ENCODE peak calls at places on chromosomes 5 and 9, in eight cellular contexts. One of them, this sample, is unnamed.

GRCh38 chr5:93990504-93991085 is 249.2 kb upstream of the POU5F2 start:
- DNase-seq in CD4-positive, CD25-positive, alpha-beta regulatory T cell: no peak
- DNase-seq in heart left ventricle: no peak
- DNase-seq in CD8-positive, alpha-beta T cell: no peak
- DNase-seq in H9: no peak
- DNase-seq in small intestine: peak
- DNase-seq in kidney: no peak
- DNase-seq in body of pancreas: no peak
- DNase-seq in this sample: peak

GRCh38 chr5:171158581-171158980 is 150.5 kb upstream of the TLX3 start:
- DNase-seq in body of pancreas: no peak
- DNase-seq in CD8-positive, alpha-beta T cell: no peak
- DNase-seq in heart left ventricle: no peak
- DNase-seq in CD4-positive, CD25-positive, alpha-beta regulatory T cell: no peak
- DNase-seq in small intestine: no peak
- DNase-seq in kidney: no peak
- DNase-seq in H9: no peak
- DNase-seq in this sample: no peak

GRCh38 chr5:173793677-173794570 is 94.2 kb upstream of the CPEB4 start:
- DNase-seq in heart left ventricle: no peak
- DNase-seq in kidney: no peak
- DNase-seq in H9: no peak
- DNase-seq in small intestine: peak
- DNase-seq in CD8-positive, alpha-beta T cell: no peak
- DNase-seq in body of pancreas: no peak
- DNase-seq in CD4-positive, CD25-positive, alpha-beta regulatory T cell: no peak
- DNase-seq in this sample: peak

GRCh38 chr5:156942064-156942463 is 21.0 kb downstream of the TIMD4 start:
- DNase-seq in CD8-positive, alpha-beta T cell: no peak
- DNase-seq in CD4-positive, CD25-positive, alpha-beta regulatory T cell: no peak
- DNase-seq in small intestine: no peak
- DNase-seq in body of pancreas: no peak
- DNase-seq in heart left ventricle: no peak
- DNase-seq in kidney: no peak
- DNase-seq in H9: no peak
- DNase-seq in this sample: peak

GRCh38 chr9:81771606-81772005 is 82.3 kb upstream of the TLE1 start:
- DNase-seq in body of pancreas: no peak
- DNase-seq in heart left ventricle: no peak
- DNase-seq in CD4-positive, CD25-positive, alpha-beta regulatory T cell: no peak
- DNase-seq in CD8-positive, alpha-beta T cell: no peak
- DNase-seq in small intestine: no peak
- DNase-seq in H9: no peak
- DNase-seq in kidney: no peak
- DNase-seq in this sample: no peak

GRCh38 chr9:91004484-91004883 is 202.9 kb downstream of the SYK start:
- DNase-seq in heart left ventricle: no peak
- DNase-seq in H9: no peak
- DNase-seq in CD4-positive, CD25-positive, alpha-beta regulatory T cell: no peak
- DNase-seq in body of pancreas: no peak
- DNase-seq in small intestine: no peak
- DNase-seq in CD8-positive, alpha-beta T cell: no peak
- DNase-seq in kidney: no peak
- DNase-seq in this sample: no peak

GRCh38 chr9:78288214-78288892 is 8.6 kb upstream of the PSAT1 start:
- DNase-seq in H9: no peak
- DNase-seq in heart left ventricle: no peak
- DNase-seq in CD4-positive, CD25-positive, alpha-beta regulatory T cell: no peak
- DNase-seq in kidney: no peak
- DNase-seq in small intestine: no peak
- DNase-seq in CD8-positive, alpha-beta T cell: no peak
- DNase-seq in body of pancreas: no peak
- DNase-seq in this sample: no peak

GRCh38 chr5:4720831-4721230 is 419.3 kb upstream of the ADAMTS16 start:
- DNase-seq in CD4-positive, CD25-positive, alpha-beta regulatory T cell: no peak
- DNase-seq in CD8-positive, alpha-beta T cell: no peak
- DNase-seq in H9: no peak
- DNase-seq in small intestine: no peak
- DNase-seq in body of pancreas: no peak
- DNase-seq in kidney: no peak
- DNase-seq in heart left ventricle: no peak
- DNase-seq in this sample: no peak

GRCh38 chr9:134275379-134275778 is 50.9 kb upstream of the RXRA start:
- DNase-seq in body of pancreas: no peak
- DNase-seq in kidney: no peak
- DNase-seq in CD8-positive, alpha-beta T cell: no peak
- DNase-seq in H9: peak
- DNase-seq in CD4-positive, CD25-positive, alpha-beta regulatory T cell: no peak
- DNase-seq in small intestine: no peak
- DNase-seq in heart left ventricle: no peak
- DNase-seq in this sample: no peak

GRCh38 chr5:89582768-89583339 is 699.9 kb upstream of the MEF2C start:
- DNase-seq in CD4-positive, CD25-positive, alpha-beta regulatory T cell: no peak
- DNase-seq in heart left ventricle: no peak
- DNase-seq in H9: no peak
- DNase-seq in body of pancreas: no peak
- DNase-seq in kidney: no peak
- DNase-seq in CD8-positive, alpha-beta T cell: no peak
- DNase-seq in small intestine: no peak
- DNase-seq in this sample: no peak

GRCh38 chr5:37015795-37016666 is 139.5 kb downstream of the NIPBL start:
- DNase-seq in H9: no peak
- DNase-seq in body of pancreas: no peak
- DNase-seq in CD4-positive, CD25-positive, alpha-beta regulatory T cell: no peak
- DNase-seq in small intestine: no peak
- DNase-seq in CD8-positive, alpha-beta T cell: no peak
- DNase-seq in kidney: no peak
- DNase-seq in heart left ventricle: no peak
- DNase-seq in this sample: no peak

GRCh38 chr9:36018129-36018528 is 18.6 kb upstream of the RECK start:
- DNase-seq in heart left ventricle: no peak
- DNase-seq in H9: no peak
- DNase-seq in body of pancreas: no peak
- DNase-seq in CD4-positive, CD25-positive, alpha-beta regulatory T cell: no peak
- DNase-seq in small intestine: no peak
- DNase-seq in CD8-positive, alpha-beta T cell: no peak
- DNase-seq in kidney: no peak
- DNase-seq in this sample: no peak

GRCh38 chr5:81242906-81243436 is 9.8 kb downstream of the CKMT2 start:
- DNase-seq in body of pancreas: no peak
- DNase-seq in CD4-positive, CD25-positive, alpha-beta regulatory T cell: no peak
- DNase-seq in kidney: no peak
- DNase-seq in heart left ventricle: no peak
- DNase-seq in small intestine: no peak
- DNase-seq in CD8-positive, alpha-beta T cell: no peak
- DNase-seq in H9: no peak
- DNase-seq in this sample: no peak

GRCh38 chr5:52893105-52893504 is 96.0 kb upstream of the ITGA2 start:
- DNase-seq in kidney: no peak
- DNase-seq in H9: no peak
- DNase-seq in small intestine: no peak
- DNase-seq in body of pancreas: no peak
- DNase-seq in CD4-positive, CD25-positive, alpha-beta regulatory T cell: no peak
- DNase-seq in heart left ventricle: no peak
- DNase-seq in CD8-positive, alpha-beta T cell: no peak
- DNase-seq in this sample: no peak

GRCh38 chr9:126375386-126375785 is 48.8 kb downstream of the MVB12B start:
- DNase-seq in H9: no peak
- DNase-seq in CD8-positive, alpha-beta T cell: no peak
- DNase-seq in heart left ventricle: peak
- DNase-seq in CD4-positive, CD25-positive, alpha-beta regulatory T cell: no peak
- DNase-seq in body of pancreas: no peak
- DNase-seq in kidney: no peak
- DNase-seq in small intestine: no peak
- DNase-seq in this sample: peak

GRCh38 chr9:76200315-76200714 is 193.9 kb downstream of the RFK start:
- DNase-seq in heart left ventricle: no peak
- DNase-seq in CD8-positive, alpha-beta T cell: no peak
- DNase-seq in small intestine: no peak
- DNase-seq in kidney: no peak
- DNase-seq in H9: no peak
- DNase-seq in body of pancreas: no peak
- DNase-seq in CD4-positive, CD25-positive, alpha-beta regulatory T cell: no peak
- DNase-seq in this sample: no peak

GRCh38 chr5:52798952-52799351 is 11.2 kb downstream of the ITGA1 start:
- DNase-seq in small intestine: no peak
- DNase-seq in heart left ventricle: no peak
- DNase-seq in CD8-positive, alpha-beta T cell: no peak
- DNase-seq in H9: no peak
- DNase-seq in CD4-positive, CD25-positive, alpha-beta regulatory T cell: no peak
- DNase-seq in body of pancreas: no peak
- DNase-seq in kidney: no peak
- DNase-seq in this sample: no peak

DNA sequence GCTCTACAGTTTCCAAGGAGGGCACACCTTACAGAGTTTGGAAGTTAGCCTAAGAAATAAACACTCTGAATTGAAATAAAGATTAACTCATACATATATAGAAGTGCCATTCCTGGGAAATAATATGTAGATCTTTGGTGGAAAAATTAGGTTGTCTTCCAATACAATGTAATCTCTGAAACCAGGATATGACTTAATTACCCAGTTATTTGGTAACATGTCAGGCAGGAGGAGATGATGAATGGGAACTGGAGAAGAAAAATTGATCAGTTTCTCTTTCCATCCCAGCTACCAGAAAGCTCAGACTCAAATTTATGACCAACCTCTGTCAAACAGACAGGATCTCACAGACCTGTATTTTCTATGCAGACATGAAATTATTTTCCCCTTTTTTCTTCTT is 215.2 kb upstream of the SNX2 start:
- DNase-seq in small intestine: no peak
- DNase-seq in CD8-positive, alpha-beta T cell: no peak
- DNase-seq in heart left ventricle: no peak
- DNase-seq in CD4-positive, CD25-positive, alpha-beta regulatory T cell: no peak
- DNase-seq in kidney: no peak
- DNase-seq in body of pancreas: no peak
- DNase-seq in H9: no peak
- DNase-seq in this sample: no peak
- H3K27ac ChIP-seq in small intestine: no peak
- H3K27ac ChIP-seq in CD8-positive, alpha-beta T cell: no peak
- H3K27ac ChIP-seq in heart left ventricle: no peak
- H3K27ac ChIP-seq in CD4-positive, CD25-positive, alpha-beta regulatory T cell: no peak
- H3K27ac ChIP-seq in kidney: no peak
- H3K27ac ChIP-seq in body of pancreas: no peak
- H3K27ac ChIP-seq in H9: no peak
- H3K27ac ChIP-seq in this sample: no peak

DNA sequence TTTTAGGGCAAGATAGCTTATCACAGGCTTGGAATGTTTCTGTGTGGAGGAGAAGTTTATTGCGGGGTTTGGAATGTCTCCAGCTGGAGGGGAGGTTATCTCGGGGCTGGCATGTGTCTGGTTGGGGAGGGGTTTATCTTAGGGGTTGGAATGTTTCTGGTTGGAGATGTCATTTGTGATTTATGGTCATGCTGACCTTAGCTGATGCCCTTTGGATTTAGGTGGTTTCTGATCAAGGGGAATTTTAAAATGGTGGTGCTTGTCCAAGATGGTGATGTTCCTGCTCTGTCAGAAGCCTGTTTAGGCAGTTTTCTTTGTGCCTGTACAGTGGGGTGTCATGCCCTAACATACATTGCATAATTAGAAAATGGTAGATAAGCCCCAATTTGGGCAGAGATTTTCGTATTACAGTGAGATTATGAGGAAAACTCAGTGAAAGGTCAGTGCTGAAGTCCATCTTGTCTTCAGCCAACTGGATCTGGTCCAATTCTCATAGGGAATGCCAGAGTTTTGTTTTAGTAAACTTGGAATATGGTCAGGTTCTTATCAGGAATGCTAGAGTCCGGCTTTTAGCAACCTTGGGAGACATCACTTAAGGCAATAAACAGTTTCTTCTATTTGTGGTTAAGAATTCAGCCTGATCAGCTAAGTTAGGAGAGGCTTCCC is 14.3 kb downstream of the CDK20 start:
- DNase-seq in kidney: no peak
- DNase-seq in body of pancreas: no peak
- DNase-seq in heart left ventricle: no peak
- DNase-seq in CD4-positive, CD25-positive, alpha-beta regulatory T cell: no peak
- DNase-seq in small intestine: peak
- DNase-seq in CD8-positive, alpha-beta T cell: no peak
- DNase-seq in H9: no peak
- DNase-seq in this sample: peak
- H3K27ac ChIP-seq in kidney: no peak
- H3K27ac ChIP-seq in body of pancreas: peak
- H3K27ac ChIP-seq in heart left ventricle: no peak
- H3K27ac ChIP-seq in CD4-positive, CD25-positive, alpha-beta regulatory T cell: no peak
- H3K27ac ChIP-seq in small intestine: no peak
- H3K27ac ChIP-seq in CD8-positive, alpha-beta T cell: no peak
- H3K27ac ChIP-seq in H9: no peak
- H3K27ac ChIP-seq in this sample: peak

DNA sequence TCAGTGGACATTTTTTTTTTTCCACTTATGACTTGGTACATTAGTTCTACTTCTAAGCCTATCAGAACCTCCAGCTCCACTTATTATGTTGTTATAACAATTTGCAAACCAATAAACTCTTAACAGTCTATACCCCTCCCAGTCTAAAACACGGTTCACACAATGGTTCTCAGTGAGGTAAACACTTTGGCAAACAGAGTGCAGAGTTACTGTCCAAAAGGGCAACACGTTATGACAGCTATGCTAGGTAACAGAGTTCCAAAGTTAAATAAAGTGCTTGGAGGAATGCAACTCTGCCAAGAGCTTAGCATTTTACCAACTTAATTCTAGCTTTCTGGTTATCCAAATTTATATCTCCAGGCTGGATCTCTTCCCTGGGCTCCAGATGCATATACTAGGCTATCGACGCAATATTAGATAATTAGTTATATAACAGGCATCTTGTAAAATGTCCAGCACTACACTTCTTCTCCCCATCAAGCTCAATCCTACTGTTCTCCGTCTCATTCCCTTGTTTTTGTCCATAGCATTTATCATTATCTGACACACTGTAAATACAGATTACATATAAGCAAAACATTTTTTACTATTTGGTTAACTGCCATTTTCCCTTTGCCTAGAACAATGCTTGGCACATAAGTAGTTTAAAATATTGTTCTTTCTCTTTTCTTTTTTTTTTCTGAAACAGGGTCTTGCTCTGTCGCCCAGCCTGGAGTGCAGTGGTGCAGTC is 14.3 kb downstream of the FNBP1 start:
- DNase-seq in CD8-positive, alpha-beta T cell: no peak
- DNase-seq in small intestine: no peak
- DNase-seq in CD4-positive, CD25-positive, alpha-beta regulatory T cell: no peak
- DNase-seq in heart left ventricle: no peak
- DNase-seq in kidney: no peak
- DNase-seq in H9: no peak
- DNase-seq in body of pancreas: no peak
- DNase-seq in this sample: no peak
- H3K27ac ChIP-seq in CD8-positive, alpha-beta T cell: no peak
- H3K27ac ChIP-seq in small intestine: peak
- H3K27ac ChIP-seq in CD4-positive, CD25-positive, alpha-beta regulatory T cell: peak
- H3K27ac ChIP-seq in heart left ventricle: no peak
- H3K27ac ChIP-seq in kidney: no peak
- H3K27ac ChIP-seq in H9: no peak
- H3K27ac ChIP-seq in body of pancreas: no peak
- H3K27ac ChIP-seq in this sample: peak

DNA sequence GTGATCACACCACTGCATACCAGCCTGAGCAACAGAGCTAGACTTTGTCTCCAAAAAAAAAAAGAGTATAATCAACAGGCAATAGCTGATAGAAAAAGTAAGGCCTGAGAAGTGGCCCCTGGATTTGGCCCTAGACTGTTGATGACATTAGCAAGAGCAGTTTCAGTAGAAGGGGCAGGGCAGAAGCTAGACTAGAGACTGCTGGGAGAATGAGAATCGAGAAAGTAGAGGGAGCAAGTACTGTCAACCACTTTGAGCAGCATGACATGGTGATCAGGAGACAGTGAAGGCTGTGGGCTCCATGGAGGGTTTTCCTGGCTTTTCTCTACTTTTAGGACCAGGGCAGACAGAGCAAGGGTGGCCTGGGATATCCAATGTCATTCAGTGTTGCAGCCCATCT is 34.9 kb upstream of the B4GALT1 start:
- DNase-seq in CD8-positive, alpha-beta T cell: no peak
- DNase-seq in H9: no peak
- DNase-seq in heart left ventricle: no peak
- DNase-seq in small intestine: no peak
- DNase-seq in body of pancreas: no peak
- DNase-seq in kidney: no peak
- DNase-seq in CD4-positive, CD25-positive, alpha-beta regulatory T cell: no peak
- DNase-seq in this sample: no peak
- H3K27ac ChIP-seq in CD8-positive, alpha-beta T cell: no peak
- H3K27ac ChIP-seq in H9: no peak
- H3K27ac ChIP-seq in heart left ventricle: peak
- H3K27ac ChIP-seq in small intestine: peak
- H3K27ac ChIP-seq in body of pancreas: no peak
- H3K27ac ChIP-seq in kidney: no peak
- H3K27ac ChIP-seq in CD4-positive, CD25-positive, alpha-beta regulatory T cell: no peak
- H3K27ac ChIP-seq in this sample: no peak